ENCODE peak calls at places on chromosomes 11 and 22, in four cellular contexts. One of them, this sample, is unnamed.

GRCh38 chr11:127110542-127110941 is 110.0 kb upstream of the KIRREL3 start:
- DNase-seq in tibial nerve: peak
- DNase-seq in lower lobe of right lung: no peak
- DNase-seq in upper lobe of right lung: no peak
- DNase-seq in this sample: no peak

GRCh38 chr11:110679323-110679980 is 32.8 kb downstream of the ARHGAP20 start:
- DNase-seq in lower lobe of right lung: no peak
- DNase-seq in tibial nerve: no peak
- DNase-seq in upper lobe of right lung: no peak
- DNase-seq in this sample: no peak

GRCh38 chr22:49825436-49825835 is 2.2 kb downstream of the BRD1 start:
- DNase-seq in lower lobe of right lung: no peak
- DNase-seq in tibial nerve: no peak
- DNase-seq in upper lobe of right lung: no peak
- DNase-seq in this sample: no peak

GRCh38 chr11:34426766-34427170 is 12.0 kb upstream of the CAT start:
- DNase-seq in lower lobe of right lung: no peak
- DNase-seq in upper lobe of right lung: no peak
- DNase-seq in tibial nerve: peak
- DNase-seq in this sample: no peak

GRCh38 chr11:106322111-106322510 is 244.6 kb downstream of the AASDHPPT start:
- DNase-seq in tibial nerve: no peak
- DNase-seq in upper lobe of right lung: no peak
- DNase-seq in lower lobe of right lung: no peak
- DNase-seq in this sample: no peak

GRCh38 chr11:116694815-116695590 is 77.8 kb downstream of the BUD13 start:
- DNase-seq in lower lobe of right lung: no peak
- DNase-seq in upper lobe of right lung: no peak
- DNase-seq in tibial nerve: no peak
- DNase-seq in this sample: no peak

GRCh38 chr11:20417771-20418170 is 30.3 kb downstream of the PRMT3 start:
- DNase-seq in upper lobe of right lung: no peak
- DNase-seq in tibial nerve: no peak
- DNase-seq in lower lobe of right lung: no peak
- DNase-seq in this sample: no peak

GRCh38 chr11:87097582-87097981 is 59.8 kb downstream of the TMEM135 start:
- DNase-seq in upper lobe of right lung: no peak
- DNase-seq in tibial nerve: no peak
- DNase-seq in lower lobe of right lung: no peak
- DNase-seq in this sample: no peak

GRCh38 chr22:39207141-39208012 is 37.4 kb downstream of the PDGFB start:
- DNase-seq in lower lobe of right lung: peak
- DNase-seq in tibial nerve: no peak
- DNase-seq in upper lobe of right lung: peak
- DNase-seq in this sample: no peak

GRCh38 chr11:73139476-73140198 is 2.5 kb downstream of the FCHSD2 start:
- DNase-seq in lower lobe of right lung: no peak
- DNase-seq in tibial nerve: no peak
- DNase-seq in upper lobe of right lung: no peak
- DNase-seq in this sample: no peak
- H3K4me3 ChIP-seq in lower lobe of right lung: peak
- H3K4me3 ChIP-seq in tibial nerve: peak
- H3K4me3 ChIP-seq in upper lobe of right lung: peak
- H3K4me3 ChIP-seq in this sample: peak

DNA sequence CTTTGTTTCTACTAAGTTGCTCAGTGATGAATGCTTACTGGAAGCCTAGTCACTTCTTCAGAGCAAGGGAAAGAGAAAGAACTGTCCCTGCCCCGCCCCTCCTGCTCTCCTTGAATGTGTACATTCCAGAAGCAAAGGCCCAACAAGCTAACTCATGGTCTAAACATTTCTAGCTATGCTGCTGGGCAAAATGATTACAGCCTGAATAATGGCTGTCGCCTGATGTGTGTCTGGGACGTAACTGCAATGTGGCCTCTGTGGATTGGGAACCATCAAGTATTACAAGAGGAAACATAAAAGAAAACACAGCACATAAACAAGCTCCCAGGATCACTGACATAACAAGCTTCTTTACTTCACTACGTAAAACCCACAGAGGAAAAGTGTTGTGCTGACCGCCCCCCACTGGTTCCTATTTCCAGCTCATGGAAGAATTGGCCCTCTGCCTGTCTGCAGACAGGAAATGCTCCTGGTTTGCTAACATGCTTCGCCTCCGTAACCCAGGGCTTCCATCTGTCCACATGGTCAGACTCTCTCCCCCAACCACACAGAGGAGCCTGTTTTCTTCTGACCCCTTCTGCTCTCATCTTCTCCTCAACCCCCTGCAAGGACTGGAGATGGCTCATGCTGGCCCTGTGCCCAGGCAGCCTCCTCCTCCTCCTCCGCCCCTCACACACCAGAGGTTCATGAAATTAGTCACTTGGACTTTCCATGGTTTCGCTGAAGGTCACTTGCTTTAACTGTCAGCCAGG is 187.2 kb downstream of the MAML2 start:
- DNase-seq in lower lobe of right lung: peak
- DNase-seq in tibial nerve: peak
- DNase-seq in upper lobe of right lung: peak
- DNase-seq in this sample: peak
- H3K4me3 ChIP-seq in lower lobe of right lung: no peak
- H3K4me3 ChIP-seq in tibial nerve: peak
- H3K4me3 ChIP-seq in upper lobe of right lung: no peak
- H3K4me3 ChIP-seq in this sample: peak

GRCh38 chr11:133531450-133531849 is 851 bp downstream of the OPCML start:
- DNase-seq in lower lobe of right lung: no peak
- DNase-seq in tibial nerve: no peak
- DNase-seq in upper lobe of right lung: no peak
- DNase-seq in this sample: no peak

GRCh38 chr11:133531971-133532651 is at the start of gene OPCML:
- DNase-seq in upper lobe of right lung: no peak
- DNase-seq in lower lobe of right lung: no peak
- DNase-seq in tibial nerve: no peak
- DNase-seq in this sample: peak

GRCh38 chr11:133529807-133530500 is 2.3 kb downstream of the OPCML start:
- DNase-seq in tibial nerve: no peak
- DNase-seq in upper lobe of right lung: no peak
- DNase-seq in lower lobe of right lung: no peak
- DNase-seq in this sample: no peak

GRCh38 chr11:133533205-133533604 is 904 bp upstream of the OPCML start:
- DNase-seq in upper lobe of right lung: no peak
- DNase-seq in tibial nerve: no peak
- DNase-seq in lower lobe of right lung: no peak
- DNase-seq in this sample: no peak

DNA sequence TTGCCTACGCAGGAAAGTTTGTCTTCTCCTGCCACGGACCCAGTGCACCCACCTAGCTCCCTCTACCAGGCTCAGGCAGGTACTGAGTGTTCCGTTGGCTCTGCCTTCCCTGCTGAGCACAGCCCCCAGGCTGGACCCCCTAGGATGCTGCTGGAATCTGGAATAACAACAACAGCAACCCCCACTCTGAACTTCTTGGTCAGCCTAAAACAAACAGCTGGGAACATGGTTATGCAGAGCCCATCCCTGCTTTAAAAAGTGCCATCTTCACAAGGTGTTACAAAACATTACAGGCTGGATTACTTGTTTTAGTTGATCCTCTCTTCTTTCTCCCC is 1.8 kb downstream of the OPCML start:
- DNase-seq in tibial nerve: no peak
- DNase-seq in upper lobe of right lung: no peak
- DNase-seq in lower lobe of right lung: no peak
- DNase-seq in this sample: no peak
- H3K4me3 ChIP-seq in tibial nerve: no peak
- H3K4me3 ChIP-seq in upper lobe of right lung: no peak
- H3K4me3 ChIP-seq in lower lobe of right lung: no peak
- H3K4me3 ChIP-seq in this sample: peak

DNA sequence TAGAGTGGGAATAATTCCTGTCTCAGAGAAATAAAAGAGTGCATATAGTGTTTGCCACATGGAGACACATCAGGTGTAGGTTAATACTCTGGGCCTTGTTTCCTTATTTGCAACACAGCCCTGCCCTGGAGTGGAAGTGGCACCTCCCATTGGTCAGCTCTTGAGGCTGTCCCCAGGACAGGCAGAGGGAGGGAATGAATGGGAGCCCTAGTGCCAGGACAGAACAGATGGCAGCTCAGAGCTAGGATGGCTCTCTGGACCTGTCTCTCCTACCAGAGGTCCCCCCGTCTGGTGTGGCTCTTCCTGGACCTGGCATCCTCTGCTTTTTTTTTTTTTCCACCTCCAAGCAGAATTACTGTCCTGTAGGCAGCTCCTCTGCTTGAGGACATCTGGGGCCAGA is 35.6 kb downstream of the LIMK2 start:
- DNase-seq in lower lobe of right lung: no peak
- DNase-seq in tibial nerve: no peak
- DNase-seq in upper lobe of right lung: no peak
- DNase-seq in this sample: no peak
- H3K4me3 ChIP-seq in lower lobe of right lung: peak
- H3K4me3 ChIP-seq in tibial nerve: peak
- H3K4me3 ChIP-seq in upper lobe of right lung: peak
- H3K4me3 ChIP-seq in this sample: no peak

GRCh38 chr22:35104491-35104890 is 38.5 kb downstream of the ISX start:
- DNase-seq in lower lobe of right lung: no peak
- DNase-seq in upper lobe of right lung: no peak
- DNase-seq in tibial nerve: no peak
- DNase-seq in this sample: no peak
- H3K4me3 ChIP-seq in lower lobe of right lung: no peak
- H3K4me3 ChIP-seq in upper lobe of right lung: no peak
- H3K4me3 ChIP-seq in tibial nerve: no peak
- H3K4me3 ChIP-seq in this sample: no peak

GRCh38 chr11:17352925-17353227 is 1.3 kb downstream of the NCR3LG1 start:
- DNase-seq in lower lobe of right lung: peak
- DNase-seq in tibial nerve: peak
- DNase-seq in upper lobe of right lung: peak
- DNase-seq in this sample: peak

GRCh38 chr11:17351510-17352176 is at the start of gene NCR3LG1:
- DNase-seq in upper lobe of right lung: peak
- DNase-seq in lower lobe of right lung: peak
- DNase-seq in tibial nerve: peak
- DNase-seq in this sample: peak

GRCh38 chr11:17350455-17351170 is 987 bp upstream of the NCR3LG1 start:
- DNase-seq in lower lobe of right lung: no peak
- DNase-seq in upper lobe of right lung: no peak
- DNase-seq in tibial nerve: no peak
- DNase-seq in this sample: no peak

GRCh38 chr11:17353228-17354021 is 1.8 kb downstream of the NCR3LG1 start:
- DNase-seq in lower lobe of right lung: peak
- DNase-seq in upper lobe of right lung: peak
- DNase-seq in tibial nerve: peak
- DNase-seq in this sample: peak

DNA sequence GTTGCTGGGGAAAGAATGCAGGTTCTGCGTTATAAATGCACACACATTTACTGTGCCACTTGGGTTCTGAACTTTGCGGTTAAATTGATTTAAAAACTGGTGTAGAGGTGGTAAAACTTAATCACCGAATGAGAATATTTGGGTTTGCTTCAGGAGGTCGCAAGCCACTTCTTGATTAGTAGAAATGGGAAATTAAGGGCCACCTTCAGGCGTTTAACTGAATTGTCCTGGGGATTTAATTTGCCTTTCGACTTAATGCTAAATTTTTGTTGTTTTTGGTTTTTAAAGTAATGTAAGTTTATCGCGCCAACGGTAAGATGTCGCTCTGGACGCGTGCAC is 460 bp upstream of the NCR3LG1 start:
- DNase-seq in tibial nerve: no peak
- DNase-seq in upper lobe of right lung: no peak
- DNase-seq in lower lobe of right lung: no peak
- DNase-seq in this sample: no peak
- H3K4me3 ChIP-seq in tibial nerve: peak
- H3K4me3 ChIP-seq in upper lobe of right lung: peak
- H3K4me3 ChIP-seq in lower lobe of right lung: peak
- H3K4me3 ChIP-seq in this sample: peak